ENCODE peak calls at places on chromosomes 4 and X, in eight cellular contexts. Q, H, X, I, S, C, W and K are unnamed samples.
A peak's percentile ranks its signal among the peaks of the same experiment; 100 is the strongest.

GRCh38 chr4:83629945-83630684 is 94.2 kb downstream of the GPAT3 start:
- DNase-seq in Q (peak; percentile 85), H (peak; percentile 59), X (no peak), I (peak; percentile 28), S (peak; percentile 55), C (peak; percentile 91), W (no peak), K (no peak)

GRCh38 chr4:89024051-89024675 is 32.8 kb downstream of the FAM13A start:
- DNase-seq in Q (peak; percentile 77), H (peak; percentile 81), X (peak; percentile 9), I (peak; percentile 24), S (no peak), C (peak; percentile 81), W (peak; percentile 35), K (peak; percentile 55)

GRCh38 chr4:10089346-10089745 is 27.3 kb downstream of the WDR1 start:
- DNase-seq in Q (no peak), H (no peak), X (no peak), I (no peak), S (peak; percentile 55), C (no peak), W (no peak), K (no peak)

GRCh38 chr4:6465985-6466384 is 6.4 kb downstream of the PPP2R2C start:
- DNase-seq in Q (no peak), H (no peak), X (no peak), I (no peak), S (no peak), C (no peak), W (no peak), K (no peak)

GRCh38 chrX:153598541-153599191 is at the start of gene CCNQ:
- DNase-seq in Q (peak; percentile 32), H (peak; percentile 37), X (no peak), I (no peak), S (peak; percentile 53), C (peak; percentile 2), W (peak; percentile 22), K (no peak)

GRCh38 chr4:153522800-153523089 is 56.6 kb downstream of the TMEM131L start:
- DNase-seq in Q (no peak), H (no peak), X (no peak), I (no peak), S (no peak), C (no peak), W (no peak), K (no peak)

GRCh38 chr4:18033111-18034085 is 11.8 kb upstream of the LCORL start:
- DNase-seq in Q (peak; percentile 16), H (no peak), X (no peak), I (no peak), S (no peak), C (peak; percentile 18), W (no peak), K (no peak)

GRCh38 chr4:118417325-118417724 is 64.5 kb upstream of the PRSS12 start:
- DNase-seq in Q (peak; percentile 92), H (no peak), X (no peak), I (peak; percentile 73), S (no peak), C (no peak), W (no peak), K (peak; percentile 35)

GRCh38 chr4:164526916-164527315 is 227.0 kb upstream of the SMIM31 start:
- DNase-seq in Q (no peak), H (no peak), X (no peak), I (no peak), S (no peak), C (no peak), W (no peak), K (no peak)

GRCh38 chrX:135421932-135422809 is at the start of gene SMIM10L2A:
- DNase-seq in Q (no peak), H (no peak), X (no peak), I (no peak), S (no peak), C (no peak), W (no peak), K (no peak)

GRCh38 chr4:180542445-180543100 is 1700.6 kb upstream of the TENM3 start:
- DNase-seq in Q (peak; percentile 60), H (peak; percentile 74), X (peak; percentile 2), I (no peak), S (no peak), C (no peak), W (no peak), K (no peak)

GRCh38 chr4:75598390-75598789 is 31.9 kb downstream of the CDKL2 start:
- DNase-seq in Q (peak; percentile 57), H (peak; percentile 55), X (no peak), I (peak; percentile 9), S (no peak), C (peak; percentile 46), W (no peak), K (peak; percentile 5)

GRCh38 chr4:103046416-103047290 is 27.1 kb upstream of the SLC9B1 start:
- DNase-seq in Q (peak; percentile 53), H (peak; percentile 67), X (no peak), I (no peak), S (no peak), C (peak; percentile 56), W (peak; percentile 12), K (peak; percentile 20)

GRCh38 chrX:136752796-136753195 is 27.9 kb downstream of the ARHGEF6 start:
- DNase-seq in Q (no peak), H (no peak), X (no peak), I (no peak), S (no peak), C (no peak), W (no peak), K (no peak)

GRCh38 chr4:143341186-143341755 is 4.6 kb downstream of the GAB1 start:
- DNase-seq in Q (no peak), H (no peak), X (no peak), I (no peak), S (no peak), C (no peak), W (no peak), K (no peak)

GRCh38 chrX:85698921-85699320 is 319.5 kb upstream of the POF1B start:
- DNase-seq in Q (no peak), H (no peak), X (no peak), I (no peak), S (no peak), C (no peak), W (no peak), K (no peak)

GRCh38 chr4:78551420-78552351 is at the start of gene ANXA3:
- DNase-seq in Q (no peak), H (no peak), X (no peak), I (no peak), S (peak; percentile 81), C (no peak), W (no peak), K (no peak)

GRCh38 chr4:14918336-14918735 is 83.9 kb upstream of the CPEB2 start:
- DNase-seq in Q (no peak), H (no peak), X (no peak), I (no peak), S (no peak), C (no peak), W (no peak), K (no peak)

GRCh38 chrX:39149761-39150160 is 348.5 kb downstream of the MID1IP1 start:
- DNase-seq in Q (peak; percentile 24), H (peak; percentile 23), X (peak; percentile 9), I (no peak), S (peak; percentile 84), C (peak; percentile 33), W (peak; percentile 64), K (no peak)

GRCh38 chr4:175807596-175807995 is 4.5 kb downstream of the GPM6A start:
- DNase-seq in Q (no peak), H (no peak), X (no peak), I (no peak), S (no peak), C (no peak), W (no peak), K (no peak)

GRCh38 chrX:154036513-154036912 is 16.8 kb upstream of the IRAK1 start:
- DNase-seq in Q (no peak), H (no peak), X (no peak), I (no peak), S (no peak), C (no peak), W (no peak), K (no peak)

GRCh38 chrX:154598656-154599055 is 13.7 kb downstream of the CTAG1A start:
- DNase-seq in Q (no peak), H (no peak), X (no peak), I (no peak), S (no peak), C (no peak), W (no peak), K (no peak)

GRCh38 chrX:71292669-71293379 is 8.7 kb upstream of the ITGB1BP2 start:
- DNase-seq in Q (peak; percentile 68), H (peak; percentile 66), X (no peak), I (no peak), S (no peak), C (no peak), W (no peak), K (peak; percentile 20)

GRCh38 chrX:43655151-43655676 is 885 bp upstream of the MAOA start:
- DNase-seq in Q (peak; percentile 65), H (peak; percentile 14), X (no peak), I (no peak), S (peak; percentile 63), C (no peak), W (peak; percentile 11), K (no peak)

GRCh38 chr4:140721088-140721421 is 35.1 kb downstream of the TBC1D9 start:
- DNase-seq in Q (no peak), H (no peak), X (no peak), I (no peak), S (no peak), C (no peak), W (no peak), K (no peak)

GRCh38 chr4:179307297-179308136 is 1865.3 kb upstream of the AGA start:
- DNase-seq in Q (peak; percentile 12), H (peak; percentile 59), X (no peak), I (no peak), S (no peak), C (peak; percentile 30), W (no peak), K (peak; percentile 2)

GRCh38 chr4:1598641-1599481 is 85.3 kb downstream of the FAM53A start:
- DNase-seq in Q (no peak), H (no peak), X (no peak), I (no peak), S (peak; percentile 47), C (no peak), W (no peak), K (no peak)

GRCh38 chrX:25275159-25275558 is 259.4 kb upstream of the ARX start:
- DNase-seq in Q (no peak), H (no peak), X (no peak), I (no peak), S (no peak), C (no peak), W (no peak), K (no peak)

GRCh38 chr4:7770675-7771050 is 169.0 kb downstream of the AFAP1 start:
- DNase-seq in Q (no peak), H (no peak), X (no peak), I (no peak), S (no peak), C (no peak), W (no peak), K (no peak)

GRCh38 chrX:19867411-19867732 is 20.0 kb downstream of the SH3KBP1 start:
- DNase-seq in Q (peak; percentile 72), H (peak; percentile 42), X (no peak), I (no peak), S (no peak), C (no peak), W (no peak), K (no peak)

GRCh38 chrX:92247076-92247475 is 467.9 kb downstream of the PCDH11X start:
- DNase-seq in Q (peak; percentile 32), H (no peak), X (peak; percentile 3), I (no peak), S (no peak), C (no peak), W (no peak), K (no peak)

GRCh38 chr4:107862658-107863057 is 37.9 kb downstream of the SGMS2 start:
- DNase-seq in Q (peak; percentile 91), H (peak; percentile 93), X (peak; percentile 6), I (no peak), S (no peak), C (no peak), W (no peak), K (no peak)

GRCh38 chrX:40953369-40953768 is 131.9 kb upstream of the USP9X start:
- DNase-seq in Q (no peak), H (no peak), X (no peak), I (no peak), S (no peak), C (no peak), W (no peak), K (no peak)

GRCh38 chr4:158811704-158812103 is 42.9 kb downstream of the FNIP2 start:
- DNase-seq in Q (peak; percentile 64), H (peak; percentile 17), X (no peak), I (no peak), S (no peak), C (peak; percentile 79), W (no peak), K (no peak)